ENCODE peak calls at places on chromosomes 1 and 21, in seven cellular contexts. T, D, X, F, R, C and I are unnamed samples.

GRCh38 chr1:88731475-88731874 is 47.4 kb downstream of the PKN2 start:
- DNase-seq in D (no peak), R (no peak), X (no peak), F (peak), C (no peak), T (no peak), I (no peak)

GRCh38 chr1:74812180-74812541 is 79.2 kb downstream of the TYW3 start:
- DNase-seq in T (no peak), D (no peak), C (no peak), F (no peak), X (no peak), R (no peak), I (peak)

GRCh38 chr21:41932576-41933258 is 21.1 kb downstream of the C2CD2 start:
- DNase-seq in D (no peak), R (no peak), X (peak), T (no peak), F (peak), C (no peak), I (no peak)

GRCh38 chr1:165943198-165943597 is 115.8 kb downstream of the UCK2 start:
- DNase-seq in R (peak), D (no peak), X (no peak), T (no peak), F (no peak), C (no peak), I (no peak)

GRCh38 chr1:201608635-201609395 is 69.9 kb downstream of the NAV1 start:
- DNase-seq in T (no peak), D (peak), F (peak), C (no peak), R (peak), X (no peak), I (no peak)

GRCh38 chr1:69766431-69766830 is 198.7 kb downstream of the LRRC7 start:
- DNase-seq in C (no peak), D (no peak), F (no peak), X (no peak), R (no peak), T (no peak), I (no peak)

GRCh38 chr1:8747879-8748825 is 69.3 kb downstream of the RERE start:
- DNase-seq in X (no peak), F (no peak), D (no peak), T (no peak), C (no peak), R (no peak), I (no peak)

GRCh38 chr1:51924455-51924854 is 45.9 kb upstream of the NRDC start:
- DNase-seq in T (no peak), C (peak), X (no peak), F (peak), R (no peak), D (no peak), I (peak)

GRCh38 chr1:184753608-184754478 is 815 bp downstream of the EDEM3 start:
- DNase-seq in D (no peak), X (peak), C (peak), F (peak), T (no peak), R (peak), I (no peak)

GRCh38 chr1:232628335-232629214 is 1.4 kb downstream of the SIPA1L2 start:
- DNase-seq in D (no peak), X (no peak), F (peak), T (no peak), C (no peak), R (peak), I (no peak)

GRCh38 chr1:77036560-77036959 is 169.3 kb downstream of the ST6GALNAC5 start:
- DNase-seq in F (no peak), C (no peak), X (no peak), R (no peak), D (no peak), T (no peak), I (no peak)

GRCh38 chr1:67171978-67172377 is 5.7 kb downstream of the IL23R start:
- DNase-seq in D (no peak), R (no peak), T (no peak), X (no peak), C (no peak), F (no peak), I (peak)

GRCh38 chr1:151553659-151554058 is 13.6 kb downstream of the TUFT1 start:
- DNase-seq in F (peak), R (no peak), C (no peak), T (no peak), X (no peak), D (no peak), I (no peak)

GRCh38 chr1:226362891-226363447 is 44.9 kb downstream of the PARP1 start:
- DNase-seq in D (no peak), C (no peak), X (no peak), F (no peak), T (no peak), R (no peak), I (no peak)

GRCh38 chr1:26537951-26538352 is 8.4 kb downstream of the RPS6KA1 start:
- DNase-seq in C (no peak), T (no peak), R (no peak), D (peak), F (peak), X (no peak), I (peak)

GRCh38 chr1:231420299-231420958 is 1.7 kb downstream of the EGLN1 start:
- DNase-seq in F (no peak), R (no peak), T (no peak), X (no peak), D (no peak), C (no peak), I (no peak)

GRCh38 chr1:67608661-67609571 is 76.1 kb upstream of the GADD45A start:
- DNase-seq in R (no peak), C (no peak), F (no peak), T (no peak), X (no peak), D (no peak), I (no peak)

GRCh38 chr1:248872752-248873408 is 14.0 kb upstream of the ZNF692 start:
- DNase-seq in D (peak), F (peak), T (no peak), C (peak), X (peak), R (peak), I (peak)

GRCh38 chr1:67815303-67816095 is 17.8 kb downstream of the GNG12 start:
- DNase-seq in C (no peak), T (no peak), D (no peak), R (no peak), X (no peak), F (no peak), I (no peak)

GRCh38 chr1:84665703-84666317 is 24.5 kb downstream of the SSX2IP start:
- DNase-seq in R (no peak), X (no peak), C (no peak), D (no peak), T (no peak), F (peak), I (no peak)

GRCh38 chr1:10862743-10863335 is 66.4 kb upstream of the CASZ1 start:
- DNase-seq in T (no peak), R (no peak), F (no peak), X (no peak), C (no peak), D (no peak), I (no peak)

GRCh38 chr1:24186993-24187790 is at the start of gene IFNLR1:
- DNase-seq in T (peak), F (peak), C (peak), X (peak), D (peak), R (peak), I (peak)

GRCh38 chr1:106746448-106747085 is 309.9 kb upstream of the PRMT6 start:
- DNase-seq in X (no peak), F (no peak), D (no peak), C (no peak), T (no peak), R (peak), I (no peak)

GRCh38 chr1:90810006-90810405 is 92.9 kb upstream of the BARHL2 start:
- DNase-seq in T (no peak), F (no peak), C (no peak), D (no peak), X (no peak), R (no peak), I (no peak)

GRCh38 chr1:23210351-23210785 is 6.9 kb downstream of the HTR1D start:
- DNase-seq in C (no peak), T (no peak), X (no peak), F (no peak), R (peak), D (no peak), I (no peak)

GRCh38 chr1:150881331-150882070 is 5.1 kb upstream of the ARNT start:
- DNase-seq in R (no peak), D (no peak), T (no peak), C (no peak), X (no peak), F (peak), I (no peak)

GRCh38 chr1:108644984-108645383 is 15.9 kb downstream of the HENMT1 start:
- DNase-seq in D (no peak), R (no peak), F (no peak), T (no peak), C (no peak), X (no peak), I (no peak)

GRCh38 chr1:79355073-79355472 is 348.5 kb upstream of the ADGRL4 start:
- DNase-seq in C (no peak), D (no peak), T (no peak), X (no peak), F (peak), R (no peak), I (no peak)

GRCh38 chr1:21517161-21517589 is 8.0 kb downstream of the ALPL start:
- DNase-seq in F (no peak), C (no peak), X (no peak), T (no peak), D (no peak), R (no peak), I (no peak)

GRCh38 chr1:201954263-201955008 is 867 bp upstream of the TIMM17A start:
- DNase-seq in D (no peak), X (no peak), C (peak), R (no peak), F (no peak), T (no peak), I (no peak)

GRCh38 chr1:48109390-48110009 is 112.3 kb upstream of the TRABD2B start:
- DNase-seq in D (no peak), F (peak), T (no peak), C (peak), X (no peak), R (peak), I (peak)